ENCODE peak calls at places on chromosomes 6 and 20, in ten cellular contexts. Q is cardiac muscle cell; D is PC-3; Z is CD8-positive, alpha-beta T cell; Y is body of pancreas; X is fibroblast of lung; N is HFF-Myc; V is AG10803; J is AG09309; P is GM10248. R is an unnamed sample.

GRCh38 chr6:94511502-94512088 is 1065.7 kb upstream of the MANEA start:
- DNase-seq in X (no peak), J (no peak), Y (no peak), Z (no peak), P (no peak), V (no peak), N (no peak), D (no peak), Q (no peak), R (peak; percentile 18)

GRCh38 chr6:10413850-10414765 is 766 bp downstream of the TFAP2A start:
- DNase-seq in P (no peak), D (peak; percentile 69), J (no peak), Y (no peak), V (no peak), Q (no peak), N (no peak), Z (no peak), X (no peak), R (no peak)

GRCh38 chr6:22350109-22350508 is 53.3 kb upstream of the PRL start:
- DNase-seq in Q (no peak), D (no peak), N (no peak), X (no peak), J (no peak), Y (no peak), P (no peak), V (no peak), Z (no peak), R (no peak)

GRCh38 chr20:7829776-7830175 is 110.5 kb downstream of the HAO1 start:
- DNase-seq in Y (no peak), J (no peak), P (no peak), X (no peak), N (no peak), D (no peak), Z (no peak), Q (no peak), V (peak; percentile 15), R (no peak)

GRCh38 chr6:20377623-20378265 is 23.9 kb upstream of the E2F3 start:
- DNase-seq in Q (peak; percentile 58), P (no peak), D (peak; percentile 13), Y (no peak), V (peak; percentile 91), Z (no peak), X (peak; percentile 87), N (peak; percentile 58), J (peak; percentile 25), R (no peak)

GRCh38 chr6:155693573-155694428 is 238.2 kb upstream of the NOX3 start:
- DNase-seq in V (no peak), Y (peak; percentile 74), N (no peak), X (no peak), P (no peak), J (no peak), D (no peak), Z (no peak), Q (no peak), R (no peak)

GRCh38 chr6:157770946-157771345 is 52.1 kb upstream of the SNX9 start:
- DNase-seq in Z (no peak), V (peak; percentile 58), Y (no peak), X (peak; percentile 57), J (no peak), P (no peak), Q (no peak), D (peak; percentile 90), N (no peak), R (no peak)

GRCh38 chr6:5632348-5632935 is 371.1 kb downstream of the FARS2 start:
- DNase-seq in J (no peak), D (no peak), Q (no peak), X (no peak), Z (no peak), P (no peak), Y (no peak), N (peak; percentile 5), V (no peak), R (no peak)

GRCh38 chr20:41138527-41139226 is 1.3 kb downstream of the PLCG1 start:
- DNase-seq in J (no peak), V (peak; percentile 13), Y (peak; percentile 16), Q (peak; percentile 27), N (no peak), X (no peak), P (no peak), D (no peak), Z (peak; percentile 47), R (no peak)

GRCh38 chr20:48949304-48950170 is 28.0 kb downstream of the ARFGEF2 start:
- DNase-seq in Q (no peak), J (no peak), Z (no peak), X (no peak), Y (no peak), P (no peak), N (no peak), V (no peak), D (no peak), R (no peak)
- TF ChIP-seq CTCF in Q (peak; percentile 5), J (peak; percentile 9), Z (no peak), X (no peak), Y (no peak), P (no peak), N (no peak), V (no peak), D (peak; percentile 46), R (no peak)

GRCh38 chr6:132726608-132726975 is 12.7 kb upstream of the VNN1 start:
- DNase-seq in D (no peak), N (no peak), X (no peak), V (no peak), Q (no peak), Y (no peak), P (no peak), Z (no peak), J (no peak), R (no peak)

GRCh38 chr6:132730560-132730959 is 16.7 kb upstream of the VNN1 start:
- DNase-seq in Y (no peak), N (no peak), V (peak; percentile 12), D (peak; percentile 86), Z (no peak), Q (peak; percentile 9), X (peak; percentile 55), J (no peak), P (no peak), R (no peak)

GRCh38 chr6:132725947-132726607 is 12.2 kb upstream of the VNN1 start:
- DNase-seq in V (no peak), D (no peak), Z (no peak), N (no peak), Y (no peak), J (no peak), Q (no peak), X (no peak), P (no peak), R (no peak)

GRCh38 chr6:132731086-132731485 is 17.2 kb upstream of the VNN1 start:
- DNase-seq in Z (no peak), X (peak; percentile 20), P (no peak), Y (no peak), N (no peak), V (no peak), J (no peak), Q (no peak), D (peak; percentile 18), R (no peak)

GRCh38 chr6:132728616-132729015 is 14.8 kb upstream of the VNN1 start:
- DNase-seq in V (no peak), Y (no peak), J (no peak), P (no peak), Z (no peak), X (no peak), Q (no peak), N (no peak), D (peak; percentile 3), R (no peak)
- TF ChIP-seq CTCF in V (no peak), Y (no peak), J (no peak), P (no peak), Z (peak; percentile 15), X (no peak), Q (no peak), N (no peak), D (peak; percentile 35), R (no peak)

GRCh38 chr6:2522521-2522920 is 228.2 kb downstream of the MYLK4 start:
- DNase-seq in J (no peak), Y (no peak), V (peak; percentile 9), X (peak; percentile 73), Z (no peak), D (peak; percentile 82), P (no peak), N (peak; percentile 60), Q (peak; percentile 84), R (no peak)

GRCh38 chr6:2526766-2527165 is 224.0 kb downstream of the MYLK4 start:
- DNase-seq in D (no peak), J (no peak), P (no peak), X (no peak), Q (no peak), V (no peak), N (no peak), Y (no peak), Z (no peak), R (no peak)

GRCh38 chr6:2523061-2523460 is 227.7 kb downstream of the MYLK4 start:
- DNase-seq in J (no peak), D (no peak), P (no peak), Q (peak; percentile 34), V (no peak), N (no peak), X (no peak), Z (no peak), Y (no peak), R (no peak)

GRCh38 chr6:2528156-2528555 is 222.6 kb downstream of the MYLK4 start:
- DNase-seq in N (no peak), Z (no peak), P (no peak), D (no peak), Y (no peak), J (no peak), V (peak; percentile 16), Q (no peak), X (no peak), R (no peak)

GRCh38 chr6:2524090-2524489 is 226.6 kb downstream of the MYLK4 start:
- DNase-seq in J (no peak), Z (no peak), D (peak; percentile 24), V (no peak), N (no peak), X (no peak), P (no peak), Q (no peak), Y (no peak), R (no peak)
- TF ChIP-seq CTCF in J (peak; percentile 32), Z (no peak), D (peak; percentile 59), V (peak; percentile 22), N (peak; percentile 52), X (no peak), P (peak; percentile 19), Q (peak; percentile 27), Y (peak; percentile 4), R (peak; percentile 9)

DNA sequence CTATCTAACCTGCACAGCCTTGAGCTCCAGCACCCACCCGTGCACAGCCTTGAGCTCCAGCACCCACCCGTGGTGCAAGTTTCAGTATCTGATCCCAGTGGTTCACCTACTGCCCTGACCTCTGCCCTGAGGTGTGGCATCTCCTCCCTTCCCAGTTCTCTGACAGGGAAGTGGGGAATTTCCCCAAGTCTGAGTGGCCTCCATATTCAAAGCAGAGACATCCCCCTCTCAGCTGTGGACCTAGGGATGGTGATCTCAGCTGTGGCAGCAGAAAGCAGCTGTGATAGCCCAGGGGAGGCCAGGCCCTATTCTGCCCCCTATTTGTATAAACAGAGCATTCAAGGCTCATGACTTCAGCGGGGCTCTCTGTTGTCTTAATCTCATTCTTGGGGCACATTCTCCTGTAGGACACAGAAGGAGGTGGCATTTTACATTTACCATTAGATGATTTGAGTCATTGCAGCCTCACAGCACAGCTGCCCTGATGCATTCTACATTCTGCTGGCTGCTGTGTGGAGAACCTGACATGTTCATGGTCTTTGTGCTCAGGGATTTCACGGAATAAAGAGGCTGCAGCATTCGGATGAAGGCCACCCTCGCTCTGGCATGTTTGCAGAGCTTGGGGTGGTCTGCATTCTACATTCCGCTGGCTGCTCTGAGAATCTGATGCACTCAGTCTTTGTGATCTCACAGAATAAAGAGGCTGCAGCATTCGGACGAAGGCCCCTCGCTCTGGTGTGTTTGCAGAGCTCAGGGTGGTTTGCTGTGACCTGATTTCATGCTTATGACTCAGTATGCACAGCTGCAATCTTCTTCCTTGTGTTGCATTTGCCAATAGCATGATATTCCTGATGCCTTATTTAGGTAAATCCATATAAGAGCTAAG is 16.9 kb downstream of the GPR31 start:
- DNase-seq in D (no peak), X (no peak), V (no peak), Q (no peak), P (no peak), Y (no peak), J (no peak), N (no peak), Z (no peak), R (no peak)
- TF ChIP-seq CTCF in D (no peak), X (no peak), V (no peak), Q (no peak), P (peak; percentile 32), Y (no peak), J (no peak), N (no peak), Z (no peak), R (no peak)

R was measured in D721Med.